ENCODE peak calls at places on chromosomes 2 and 18, in four cellular contexts. N is upper lobe of right lung, K is thoracic aorta, Q is endothelial cell of umbilical vein. V is an unnamed sample. For H3K9me3, the result is how much of the 10 kb centered on the place peaks cover.

GRCh38 chr2:160871953-160872352 is 288.3 kb upstream of the TANK start:
- DNase-seq in Q (no peak), N (no peak), K (no peak), V (no peak)

GRCh38 chr18:56353676-56354260 is 284.6 kb downstream of the TXNL1 start:
- DNase-seq in N (no peak), K (no peak), Q (no peak), V (no peak)

GRCh38 chr2:100350661-100351185 is 28.4 kb upstream of the LONRF2 start:
- DNase-seq in Q (no peak), N (no peak), K (no peak), V (no peak)

GRCh38 chr2:84481702-84482101 is 22.6 kb upstream of the SUCLG1 start:
- DNase-seq in Q (no peak), K (no peak), N (no peak), V (no peak)

GRCh38 chr18:37534627-37535026 is 31.0 kb downstream of the CELF4 start:
- DNase-seq in K (no peak), N (no peak), Q (no peak), V (no peak)

GRCh38 chr2:3461781-3462492 is 57.4 kb downstream of the ADI1 start:
- DNase-seq in K (no peak), N (no peak), Q (peak), V (no peak)

GRCh38 chr18:49052891-49053644 is 102.3 kb upstream of the SMAD7 start:
- DNase-seq in K (no peak), Q (no peak), N (no peak), V (no peak)

GRCh38 chr2:241763551-241764271 is 12.9 kb upstream of the GAL3ST2 start:
- DNase-seq in K (no peak), Q (no peak), N (peak), V (no peak)

GRCh38 chr2:12965540-12966269 is 249.0 kb downstream of the TRIB2 start:
- DNase-seq in Q (peak), K (no peak), N (no peak), V (no peak)

GRCh38 chr18:24051256-24051947 is 36.8 kb downstream of the TTC39C start:
- DNase-seq in N (no peak), Q (no peak), K (no peak), V (no peak)

GRCh38 chr2:16058747-16059358 is 118.5 kb downstream of the MYCN start:
- DNase-seq in N (no peak), K (no peak), Q (no peak), V (no peak)

GRCh38 chr2:16053437-16054257 is 113.3 kb downstream of the MYCN start:
- DNase-seq in Q (no peak), K (no peak), N (no peak), V (no peak)

GRCh38 chr2:16057661-16058060 is 117.3 kb downstream of the MYCN start:
- DNase-seq in K (no peak), Q (no peak), N (no peak), V (no peak)

GRCh38 chr2:16058256-16058655 is 117.9 kb downstream of the MYCN start:
- DNase-seq in Q (no peak), K (no peak), N (no peak), V (no peak)

DNA sequence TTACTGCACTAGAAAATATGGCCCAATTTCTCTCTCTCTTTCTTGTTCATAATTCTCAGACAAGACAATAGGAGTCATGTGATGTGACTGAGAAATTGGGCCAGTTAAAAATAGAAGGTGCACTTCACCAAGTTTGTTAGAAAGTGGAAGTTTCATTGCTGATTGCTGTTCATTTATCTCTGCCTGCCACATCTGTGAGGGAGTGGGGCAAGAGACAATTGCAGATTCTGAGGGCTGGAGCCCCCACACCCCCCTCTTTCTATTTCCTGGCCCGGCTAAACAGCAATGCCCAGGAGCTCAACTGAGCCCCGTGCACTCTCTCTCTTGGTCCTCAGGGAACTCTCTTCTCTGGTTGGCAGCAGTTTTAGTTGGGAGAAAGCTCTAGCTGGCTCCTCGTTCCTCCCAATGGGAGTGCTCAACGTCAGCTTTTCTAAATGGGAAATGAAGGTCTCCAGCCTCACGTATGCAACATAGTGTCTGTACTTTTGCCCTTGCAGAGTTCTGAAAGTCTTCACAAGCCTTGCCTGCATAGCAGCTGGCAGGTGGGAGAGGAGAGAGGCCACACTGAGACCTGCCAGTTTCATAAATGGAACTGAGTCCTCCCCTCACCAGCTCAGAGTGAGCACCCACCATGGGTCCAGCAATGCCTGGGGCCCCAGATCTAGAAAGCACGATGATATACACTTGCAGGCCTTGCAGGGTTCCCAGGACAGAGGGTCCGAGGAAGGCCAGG is 115.7 kb downstream of the MYCN start:
- DNase-seq in Q (no peak), K (no peak), N (no peak), V (no peak)
- H3K9me3 ChIP-seq in Q (under half), K (under half), N (under half), V (under half)

DNA sequence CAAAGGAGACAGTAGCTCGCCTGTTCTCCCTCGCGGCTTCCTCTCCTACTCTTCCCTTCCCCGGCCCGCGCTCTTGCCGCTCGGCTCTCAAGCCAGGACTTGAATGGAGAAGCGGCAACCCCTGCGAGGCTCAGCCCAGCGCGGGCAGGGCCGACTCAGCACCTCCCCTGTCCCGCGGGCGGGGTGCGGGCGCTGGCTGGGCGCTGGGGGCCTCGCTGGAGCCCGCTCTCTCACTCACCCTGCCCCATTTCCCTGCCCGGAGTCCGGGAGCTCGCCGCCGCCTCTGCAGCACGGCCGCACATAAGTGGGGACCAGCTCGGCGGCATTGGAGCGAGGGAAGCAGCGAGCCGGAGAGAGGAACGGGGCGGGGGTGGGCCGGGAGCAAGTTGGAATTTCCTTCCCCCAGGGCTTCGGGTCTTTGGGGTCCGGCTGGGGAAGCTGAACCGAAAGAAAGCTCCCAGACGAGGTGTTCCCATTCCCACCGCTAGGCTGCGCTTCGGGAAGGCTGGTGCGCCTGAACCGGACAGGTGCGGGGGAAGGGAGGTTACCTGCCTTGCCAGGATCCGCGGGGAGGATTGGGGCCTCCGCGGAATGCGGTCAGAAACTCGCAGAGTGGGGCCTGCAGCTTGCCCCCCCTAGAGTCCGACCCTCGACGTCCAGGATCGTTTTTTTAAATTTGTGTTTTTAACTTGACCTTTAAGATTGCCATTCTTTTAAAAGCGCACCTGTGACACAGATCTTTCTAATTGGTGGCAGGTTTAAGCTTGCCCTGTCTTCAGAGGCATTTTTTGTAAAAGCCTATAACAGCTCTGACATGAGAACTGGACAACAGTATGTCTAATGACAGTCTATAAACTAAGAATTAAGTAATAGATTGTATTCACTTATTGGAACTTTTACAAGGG is at the start of gene COBLL1:
- DNase-seq in K (peak), Q (peak), N (peak), V (peak)
- TF ChIP-seq CTCF in K (peak), Q (peak), N (peak), V (peak)

DNA sequence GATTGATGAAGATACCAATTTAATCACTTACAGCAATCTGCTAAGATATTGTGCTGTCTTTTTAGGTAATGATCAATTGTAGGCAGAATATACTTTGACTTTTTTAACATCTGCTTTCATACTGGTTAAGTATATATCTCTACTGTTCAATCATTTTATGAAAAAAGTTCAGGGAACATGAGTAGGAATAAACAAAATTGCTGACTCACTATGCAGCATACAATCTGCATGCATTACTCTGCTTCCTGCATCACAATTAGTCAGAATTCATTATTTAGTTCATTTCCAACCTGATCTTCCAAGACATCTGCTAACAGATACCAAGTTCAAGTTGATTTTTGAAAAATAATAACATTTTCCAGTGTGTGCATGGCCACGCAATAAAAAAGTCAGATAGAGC is 1430.4 kb upstream of the LRRTM1 start:
- DNase-seq in N (no peak), Q (no peak), K (no peak), V (no peak)
- H3K9me3 ChIP-seq in N (under half), Q (under half), K (under half), V (under half)

GRCh38 chr2:234081970-234082822 is 31.7 kb downstream of the SPP2 start:
- DNase-seq in N (peak), Q (peak), K (no peak), V (no peak)
- TF ChIP-seq CTCF in N (no peak), Q (no peak), K (no peak), V (no peak)